ENCODE peak calls at places on chromosome 12, in four cellular contexts. D is heart right ventricle; A is CD8-positive, alpha-beta T cell; Q is astrocyte of the cerebellum. I is an unnamed sample.

GRCh38 chr12:27549801-27550652 is 26.0 kb downstream of the PPFIBP1 start:
- DNase-seq in Q (peak), A (no peak), D (peak), I (no peak)

GRCh38 chr12:93581370-93581769 is 8.9 kb downstream of the SOCS2 start:
- DNase-seq in D (no peak), A (no peak), Q (no peak), I (no peak)

GRCh38 chr12:32907166-32907565 is 10.6 kb upstream of the PKP2 start:
- DNase-seq in D (no peak), A (no peak), Q (no peak), I (no peak)

GRCh38 chr12:101935769-101936741 is 58.7 kb downstream of the DRAM1 start:
- DNase-seq in Q (peak), D (peak), A (no peak), I (no peak)

GRCh38 chr12:98503343-98503592 is 12.1 kb upstream of the TMPO start:
- DNase-seq in D (peak), Q (peak), A (peak), I (peak)

GRCh38 chr12:79317184-79317847 is 373.4 kb downstream of the PAWR start:
- DNase-seq in A (no peak), Q (no peak), D (no peak), I (no peak)

GRCh38 chr12:63419119-63419518 is 249.2 kb downstream of the DPY19L2 start:
- DNase-seq in Q (no peak), A (no peak), D (no peak), I (no peak)

GRCh38 chr12:89862511-89863331 is 154.1 kb upstream of the ATP2B1 start:
- DNase-seq in D (peak), A (peak), Q (no peak), I (peak)

GRCh38 chr12:85627584-85627983 is 208.6 kb downstream of the RASSF9 start:
- DNase-seq in A (no peak), D (no peak), Q (peak), I (no peak)

GRCh38 chr12:1103632-1104031 is 112.6 kb downstream of the ERC1 start:
- DNase-seq in Q (no peak), A (no peak), D (no peak), I (no peak)

GRCh38 chr12:56333197-56333678 is 562 bp downstream of the PAN2 start:
- DNase-seq in D (no peak), A (no peak), Q (no peak), I (no peak)

GRCh38 chr12:56334490-56334793 is 642 bp upstream of the PAN2 start:
- DNase-seq in A (no peak), Q (no peak), D (no peak), I (no peak)

GRCh38 chr12:56333679-56334489 is at the start of gene PAN2:
- DNase-seq in Q (peak), D (peak), A (peak), I (peak)

GRCh38 chr12:56336361-56337167 is 2.1 kb upstream of the IL23A start:
- DNase-seq in D (no peak), A (no peak), Q (no peak), I (no peak)

GRCh38 chr12:56332512-56333196 is 1.1 kb downstream of the PAN2 start:
- DNase-seq in Q (no peak), D (no peak), A (no peak), I (no peak)
- H3K4me3 ChIP-seq in Q (peak), D (peak), A (peak), I (peak)

GRCh38 chr12:112418596-112419268 is at the start of gene PTPN11:
- DNase-seq in Q (peak), D (peak), A (peak), I (peak)
- TF ChIP-seq CTCF in Q (peak), D (peak), A (no peak), I (peak)

DNA sequence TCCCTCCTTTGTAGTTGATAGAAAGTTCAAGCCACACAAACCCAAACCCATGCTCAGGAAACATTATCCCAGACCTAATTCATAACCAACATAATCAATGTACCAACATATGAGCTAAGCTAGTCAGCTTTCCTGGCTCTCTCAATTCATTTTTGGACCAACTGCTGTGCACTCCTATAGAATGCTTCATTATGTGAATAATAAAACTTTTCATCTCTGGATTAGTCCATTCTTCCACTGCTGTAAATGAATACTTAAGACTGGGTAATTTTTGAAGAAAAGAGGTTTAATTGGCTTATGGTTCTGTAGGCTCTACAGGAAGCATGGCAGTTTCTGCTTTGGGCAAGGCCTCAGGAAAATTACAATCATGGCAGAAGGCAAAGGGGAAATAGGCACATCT is 651.9 kb downstream of the RERGL start:
- DNase-seq in Q (no peak), A (no peak), D (no peak), I (no peak)
- H3K4me3 ChIP-seq in Q (no peak), A (no peak), D (no peak), I (no peak)

DNA sequence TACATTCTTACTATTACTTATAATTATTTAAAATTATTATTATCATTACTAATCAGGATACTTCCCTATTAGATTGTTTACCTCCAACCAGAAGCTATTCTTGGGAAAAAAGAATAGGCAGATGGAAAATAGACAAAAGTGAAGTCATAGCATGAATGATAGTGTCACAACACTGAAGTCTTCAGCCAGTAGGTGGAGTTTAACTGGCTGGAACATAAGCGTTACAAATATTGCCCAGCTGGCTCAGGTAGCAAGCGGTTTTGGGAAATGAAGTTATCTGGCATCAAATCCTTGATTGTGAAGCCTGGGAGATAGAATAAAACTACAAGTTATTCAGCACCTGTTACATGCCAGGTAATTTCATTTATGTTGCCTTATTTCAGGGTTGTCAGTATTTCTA is 762.9 kb downstream of the C12orf50 start:
- DNase-seq in D (no peak), A (no peak), Q (no peak), I (no peak)
- TF ChIP-seq CTCF in D (no peak), A (no peak), Q (peak), I (no peak)

DNA sequence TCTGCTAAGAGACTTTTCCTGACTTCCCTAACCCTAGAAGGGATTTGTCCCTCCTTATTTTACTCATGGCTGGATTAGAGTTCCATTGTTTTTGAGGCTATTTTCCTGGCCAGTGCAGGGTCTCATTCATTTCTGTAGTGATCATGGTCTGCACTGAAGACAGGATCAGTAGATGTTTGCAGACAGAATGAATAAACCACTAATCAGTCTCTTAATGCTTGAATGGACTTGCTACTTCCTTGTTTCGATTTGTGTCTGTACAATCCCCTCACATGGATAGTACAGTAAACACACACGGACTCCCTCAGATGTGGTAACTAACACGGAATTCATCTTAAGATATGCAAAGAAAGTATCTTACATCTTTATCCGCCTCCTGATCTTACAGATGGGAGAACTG is 102.6 kb upstream of the PRB2 start:
- DNase-seq in Q (no peak), D (no peak), A (no peak), I (no peak)
- H3K4me3 ChIP-seq in Q (no peak), D (no peak), A (no peak), I (no peak)

GRCh38 chr12:73514672-73515071 is 1023.0 kb upstream of the ATXN7L3B start:
- DNase-seq in A (no peak), Q (no peak), D (no peak), I (no peak)
- TF ChIP-seq CTCF in A (no peak), Q (no peak), D (no peak), I (no peak)

GRCh38 chr12:107318804-107319535 is 225.6 kb upstream of the CRY1 start:
- DNase-seq in D (no peak), Q (no peak), A (peak), I (no peak)
- H3K4me3 ChIP-seq in D (peak), Q (peak), A (peak), I (peak)

DNA sequence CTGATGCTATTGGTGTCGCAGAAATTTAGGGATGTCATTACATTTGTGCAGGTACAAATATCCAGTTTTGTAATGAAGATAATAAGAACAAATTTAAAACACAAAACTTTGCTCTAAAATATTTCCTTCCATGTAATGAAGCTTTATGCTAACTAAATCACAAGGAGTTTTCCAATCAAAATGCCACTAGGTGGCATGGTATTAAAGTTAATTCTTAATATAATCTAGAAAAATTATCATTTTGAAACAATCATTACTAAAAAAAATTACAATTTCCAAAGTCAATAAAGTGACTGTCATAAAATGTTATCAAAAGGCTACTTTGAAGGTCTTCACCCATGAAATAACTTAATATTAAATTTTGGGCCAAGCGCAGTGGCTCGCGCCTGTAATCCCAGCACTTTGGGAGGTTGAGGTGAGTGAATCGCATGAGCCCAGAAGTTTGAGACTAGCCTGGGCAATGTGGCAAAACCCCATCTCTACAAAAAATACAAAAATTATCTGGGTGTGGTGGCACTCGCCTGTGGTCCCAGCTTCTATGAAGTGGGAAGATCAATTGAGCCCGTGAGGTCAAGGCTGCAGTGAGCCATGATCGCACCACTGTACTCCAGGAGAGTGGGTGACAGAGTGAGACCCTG is 77.4 kb downstream of the KIF21A start:
- DNase-seq in A (no peak), D (no peak), Q (no peak), I (no peak)
- TF ChIP-seq CTCF in A (no peak), D (peak), Q (no peak), I (peak)

GRCh38 chr12:124553862-124554428 is 13.5 kb downstream of the NCOR2 start:
- DNase-seq in A (no peak), D (no peak), Q (no peak), I (no peak)

GRCh38 chr12:124556067-124556466 is 11.3 kb downstream of the NCOR2 start:
- DNase-seq in D (no peak), A (no peak), Q (no peak), I (no peak)

GRCh38 chr12:124556896-124557501 is 10.4 kb downstream of the NCOR2 start:
- DNase-seq in Q (no peak), D (no peak), A (no peak), I (peak)

GRCh38 chr12:124555168-124555928 is 12.1 kb downstream of the NCOR2 start:
- DNase-seq in D (no peak), Q (no peak), A (no peak), I (no peak)

DNA sequence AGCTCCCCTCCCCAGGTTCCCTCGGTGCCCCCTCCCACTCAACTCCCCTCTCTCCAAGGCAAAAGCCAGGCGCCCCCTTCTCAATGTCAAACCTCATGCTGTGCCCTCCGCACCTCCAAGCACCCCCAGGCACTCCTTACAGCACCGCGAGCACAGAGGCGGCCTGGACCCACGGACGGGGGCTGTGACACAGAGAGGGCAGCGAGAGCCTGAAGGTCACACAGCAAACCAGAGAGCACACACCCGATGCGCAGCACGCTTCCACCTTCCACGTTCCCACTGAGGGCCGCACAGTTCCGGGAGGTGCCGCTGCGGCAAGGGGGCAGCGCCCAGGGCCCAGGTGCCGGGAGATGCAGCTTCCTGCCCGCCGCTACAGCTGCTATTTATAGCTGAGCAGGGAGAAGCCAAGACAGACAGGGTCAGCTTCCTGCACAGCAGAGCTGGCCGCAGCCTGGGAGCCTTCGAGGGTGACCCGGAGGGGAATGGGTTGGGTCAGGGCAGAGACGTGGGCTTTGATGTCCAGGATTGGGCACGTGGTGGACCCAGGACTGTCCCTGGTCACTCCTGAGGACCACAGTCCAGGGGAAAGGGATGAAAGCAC is 12.9 kb downstream of the NCOR2 start:
- DNase-seq in Q (no peak), D (peak), A (no peak), I (no peak)
- H3K4me3 ChIP-seq in Q (no peak), D (no peak), A (peak), I (no peak)

DNA sequence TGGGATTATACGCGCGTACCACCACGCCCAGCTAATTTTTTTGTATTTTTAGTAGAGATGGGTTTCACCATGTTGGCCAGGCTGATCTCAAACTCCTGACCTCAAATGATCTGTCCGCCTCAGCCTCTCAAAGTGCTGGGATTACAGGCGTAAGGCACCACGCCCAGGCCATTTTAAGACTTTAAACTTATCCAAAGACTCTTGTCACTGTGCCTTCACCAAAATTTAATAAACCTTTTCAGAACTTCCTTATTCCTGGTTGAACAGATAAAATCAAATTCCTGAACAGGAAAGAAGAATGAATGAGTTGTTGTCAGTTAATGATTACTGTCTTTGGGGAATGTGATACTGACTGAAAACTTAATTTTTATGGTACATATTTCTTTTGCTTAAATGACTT is 37.8 kb downstream of the GIT2 start:
- DNase-seq in D (no peak), A (no peak), Q (no peak), I (no peak)
- TF ChIP-seq CTCF in D (no peak), A (no peak), Q (no peak), I (no peak)

I was measured in dorsolateral prefrontal cortex.